ENCODE peak calls at places on chromosome 13, in seven cellular contexts. One of them, this sample, is unnamed.

GRCh38 chr13:39536274-39536673 is 66.7 kb downstream of the LHFPL6 start:
- DNase-seq in A549: no peak
- DNase-seq in endothelial cell: no peak
- DNase-seq in fibroblast of mammary gland: peak
- DNase-seq in cardiac fibroblast: no peak
- DNase-seq in progenitor cell of endocrine pancreas: no peak
- DNase-seq in tibial artery: no peak
- DNase-seq in this sample: no peak

GRCh38 chr13:42947925-42948324 is 44.1 kb downstream of the EPSTI1 start:
- DNase-seq in endothelial cell: no peak
- DNase-seq in A549: no peak
- DNase-seq in cardiac fibroblast: no peak
- DNase-seq in tibial artery: no peak
- DNase-seq in fibroblast of mammary gland: no peak
- DNase-seq in progenitor cell of endocrine pancreas: no peak
- DNase-seq in this sample: no peak

GRCh38 chr13:34867590-34867989 is 74.5 kb upstream of the NBEA start:
- DNase-seq in tibial artery: no peak
- DNase-seq in fibroblast of mammary gland: peak
- DNase-seq in progenitor cell of endocrine pancreas: no peak
- DNase-seq in cardiac fibroblast: peak
- DNase-seq in endothelial cell: no peak
- DNase-seq in A549: peak
- DNase-seq in this sample: no peak

GRCh38 chr13:45167611-45168554 is 33.0 kb downstream of the KCTD4 start:
- DNase-seq in A549: peak
- DNase-seq in fibroblast of mammary gland: peak
- DNase-seq in progenitor cell of endocrine pancreas: no peak
- DNase-seq in tibial artery: no peak
- DNase-seq in endothelial cell: no peak
- DNase-seq in cardiac fibroblast: no peak
- DNase-seq in this sample: no peak

GRCh38 chr13:36069881-36070366 is 61.3 kb downstream of the DCLK1 start:
- DNase-seq in tibial artery: no peak
- DNase-seq in fibroblast of mammary gland: peak
- DNase-seq in cardiac fibroblast: no peak
- DNase-seq in A549: no peak
- DNase-seq in progenitor cell of endocrine pancreas: no peak
- DNase-seq in endothelial cell: no peak
- DNase-seq in this sample: no peak

GRCh38 chr13:93230466-93230865 is 3.9 kb downstream of the GPC6 start:
- DNase-seq in endothelial cell: no peak
- DNase-seq in tibial artery: no peak
- DNase-seq in fibroblast of mammary gland: peak
- DNase-seq in cardiac fibroblast: peak
- DNase-seq in progenitor cell of endocrine pancreas: no peak
- DNase-seq in A549: no peak
- DNase-seq in this sample: no peak

GRCh38 chr13:49020940-49021548 is 45.3 kb downstream of the FNDC3A start:
- DNase-seq in tibial artery: no peak
- DNase-seq in A549: no peak
- DNase-seq in endothelial cell: no peak
- DNase-seq in cardiac fibroblast: peak
- DNase-seq in fibroblast of mammary gland: peak
- DNase-seq in progenitor cell of endocrine pancreas: no peak
- DNase-seq in this sample: no peak

GRCh38 chr13:27962128-27962841 is 6.8 kb downstream of the CDX2 start:
- DNase-seq in cardiac fibroblast: no peak
- DNase-seq in endothelial cell: peak
- DNase-seq in tibial artery: no peak
- DNase-seq in progenitor cell of endocrine pancreas: no peak
- DNase-seq in fibroblast of mammary gland: no peak
- DNase-seq in A549: no peak
- DNase-seq in this sample: no peak

GRCh38 chr13:50236898-50237318 is 221.7 kb downstream of the KCNRG start:
- DNase-seq in endothelial cell: no peak
- DNase-seq in progenitor cell of endocrine pancreas: no peak
- DNase-seq in cardiac fibroblast: peak
- DNase-seq in fibroblast of mammary gland: peak
- DNase-seq in A549: no peak
- DNase-seq in tibial artery: no peak
- DNase-seq in this sample: no peak

GRCh38 chr13:30033681-30034447 is 183.4 kb upstream of the UBL3 start:
- DNase-seq in cardiac fibroblast: peak
- DNase-seq in endothelial cell: no peak
- DNase-seq in A549: peak
- DNase-seq in fibroblast of mammary gland: peak
- DNase-seq in tibial artery: no peak
- DNase-seq in progenitor cell of endocrine pancreas: no peak
- DNase-seq in this sample: no peak

GRCh38 chr13:19061278-19061677 is 120.3 kb downstream of the TUBA3C start:
- DNase-seq in fibroblast of mammary gland: no peak
- DNase-seq in progenitor cell of endocrine pancreas: no peak
- DNase-seq in cardiac fibroblast: no peak
- DNase-seq in tibial artery: no peak
- DNase-seq in endothelial cell: no peak
- DNase-seq in A549: no peak
- DNase-seq in this sample: no peak

GRCh38 chr13:38086721-38087120 is 217.1 kb upstream of the TRPC4 start:
- DNase-seq in endothelial cell: no peak
- DNase-seq in progenitor cell of endocrine pancreas: no peak
- DNase-seq in cardiac fibroblast: no peak
- DNase-seq in tibial artery: no peak
- DNase-seq in fibroblast of mammary gland: no peak
- DNase-seq in A549: no peak
- DNase-seq in this sample: no peak

GRCh38 chr13:58097831-58098230 is 466.3 kb downstream of the PCDH17 start:
- DNase-seq in cardiac fibroblast: peak
- DNase-seq in fibroblast of mammary gland: no peak
- DNase-seq in A549: no peak
- DNase-seq in progenitor cell of endocrine pancreas: no peak
- DNase-seq in endothelial cell: no peak
- DNase-seq in tibial artery: no peak
- DNase-seq in this sample: no peak

GRCh38 chr13:109058071-109058470 is 428.7 kb downstream of the MYO16 start:
- DNase-seq in progenitor cell of endocrine pancreas: no peak
- DNase-seq in tibial artery: no peak
- DNase-seq in endothelial cell: no peak
- DNase-seq in A549: no peak
- DNase-seq in fibroblast of mammary gland: no peak
- DNase-seq in cardiac fibroblast: no peak
- DNase-seq in this sample: no peak

GRCh38 chr13:47890146-47890814 is 110.8 kb downstream of the SUCLA2 start:
- DNase-seq in fibroblast of mammary gland: no peak
- DNase-seq in A549: no peak
- DNase-seq in progenitor cell of endocrine pancreas: no peak
- DNase-seq in endothelial cell: no peak
- DNase-seq in tibial artery: no peak
- DNase-seq in cardiac fibroblast: peak
- DNase-seq in this sample: no peak

GRCh38 chr13:45737571-45738002 is 35.5 kb downstream of the CBY2 start:
- DNase-seq in endothelial cell: no peak
- DNase-seq in A549: peak
- DNase-seq in tibial artery: no peak
- DNase-seq in progenitor cell of endocrine pancreas: no peak
- DNase-seq in fibroblast of mammary gland: no peak
- DNase-seq in cardiac fibroblast: no peak
- DNase-seq in this sample: no peak

GRCh38 chr13:105410602-105411001 is 1124.9 kb downstream of the EFNB2 start:
- DNase-seq in endothelial cell: peak
- DNase-seq in A549: peak
- DNase-seq in fibroblast of mammary gland: peak
- DNase-seq in progenitor cell of endocrine pancreas: peak
- DNase-seq in tibial artery: no peak
- DNase-seq in cardiac fibroblast: peak
- DNase-seq in this sample: no peak

GRCh38 chr13:38518328-38518727 is 168.5 kb upstream of the FREM2 start:
- DNase-seq in endothelial cell: no peak
- DNase-seq in tibial artery: no peak
- DNase-seq in A549: no peak
- DNase-seq in fibroblast of mammary gland: no peak
- DNase-seq in progenitor cell of endocrine pancreas: no peak
- DNase-seq in cardiac fibroblast: no peak
- DNase-seq in this sample: no peak

GRCh38 chr13:24709186-24709913 is 29.1 kb downstream of the ATP12A start:
- DNase-seq in A549: no peak
- DNase-seq in tibial artery: no peak
- DNase-seq in fibroblast of mammary gland: no peak
- DNase-seq in progenitor cell of endocrine pancreas: no peak
- DNase-seq in endothelial cell: no peak
- DNase-seq in cardiac fibroblast: no peak
- DNase-seq in this sample: no peak

GRCh38 chr13:22592515-22592914 is 588.3 kb upstream of the SGCG start:
- DNase-seq in tibial artery: no peak
- DNase-seq in fibroblast of mammary gland: peak
- DNase-seq in progenitor cell of endocrine pancreas: no peak
- DNase-seq in A549: no peak
- DNase-seq in cardiac fibroblast: no peak
- DNase-seq in endothelial cell: no peak
- DNase-seq in this sample: no peak

GRCh38 chr13:21402586-21403307 is 56.4 kb downstream of the ZDHHC20 start:
- DNase-seq in A549: peak
- DNase-seq in endothelial cell: no peak
- DNase-seq in cardiac fibroblast: peak
- DNase-seq in progenitor cell of endocrine pancreas: no peak
- DNase-seq in tibial artery: no peak
- DNase-seq in fibroblast of mammary gland: peak
- DNase-seq in this sample: no peak

GRCh38 chr13:99359493-99359892 is 52.3 kb upstream of the GPR183 start:
- DNase-seq in progenitor cell of endocrine pancreas: no peak
- DNase-seq in tibial artery: no peak
- DNase-seq in A549: no peak
- DNase-seq in cardiac fibroblast: no peak
- DNase-seq in endothelial cell: no peak
- DNase-seq in fibroblast of mammary gland: no peak
- DNase-seq in this sample: no peak
- TF ChIP-seq CTCF in progenitor cell of endocrine pancreas: no peak
- TF ChIP-seq CTCF in tibial artery: no peak
- TF ChIP-seq CTCF in A549: no peak
- TF ChIP-seq CTCF in cardiac fibroblast: no peak
- TF ChIP-seq CTCF in endothelial cell: no peak
- TF ChIP-seq CTCF in fibroblast of mammary gland: no peak
- TF ChIP-seq CTCF in this sample: no peak

DNA sequence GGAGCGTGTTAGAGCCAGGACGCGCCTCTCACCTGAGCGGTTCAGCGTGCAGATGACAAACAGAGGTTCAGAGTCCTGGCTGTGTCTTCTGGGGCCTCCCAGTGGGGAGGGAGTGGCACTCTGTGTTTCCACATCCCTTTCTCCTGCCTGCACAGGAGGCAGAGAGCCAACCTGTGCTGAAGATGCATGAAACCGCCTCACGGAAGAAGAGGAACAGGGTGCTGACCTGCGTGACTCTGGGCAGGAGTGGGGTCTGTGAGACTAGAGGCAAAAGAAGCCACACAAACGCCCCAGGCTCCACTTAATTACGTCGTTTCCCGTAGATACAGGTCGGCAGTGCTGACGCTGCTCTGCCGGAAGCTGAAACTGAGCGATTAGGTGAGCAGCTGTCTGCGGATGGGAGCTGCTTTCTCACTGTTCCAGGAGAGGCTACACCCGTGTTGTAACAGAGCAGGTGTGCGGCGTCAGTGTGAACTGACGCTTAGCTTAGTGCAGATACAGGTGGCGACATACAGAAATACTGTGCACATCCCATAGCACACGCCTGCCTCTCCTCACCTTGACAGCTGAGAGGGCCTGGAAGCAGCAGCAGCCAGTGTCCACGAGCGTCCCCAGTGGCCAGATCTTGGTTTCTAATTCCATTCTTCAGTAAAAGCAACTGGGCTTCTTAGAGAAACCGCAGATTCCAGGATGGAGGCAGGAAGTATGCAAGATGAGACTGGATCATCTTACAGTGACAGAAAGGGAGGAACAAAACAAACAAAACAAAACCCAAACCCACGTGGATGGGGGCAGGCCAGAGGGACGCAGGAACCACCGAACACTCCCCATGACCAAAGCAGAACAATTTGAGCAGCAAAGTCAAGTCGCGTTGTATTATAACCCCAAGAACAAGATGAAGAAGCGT is 37.7 kb upstream of the MCF2L start:
- DNase-seq in A549: peak
- DNase-seq in endothelial cell: peak
- DNase-seq in fibroblast of mammary gland: peak
- DNase-seq in cardiac fibroblast: peak
- DNase-seq in progenitor cell of endocrine pancreas: no peak
- DNase-seq in tibial artery: no peak
- DNase-seq in this sample: no peak
- TF ChIP-seq CTCF in A549: peak
- TF ChIP-seq CTCF in endothelial cell: no peak
- TF ChIP-seq CTCF in fibroblast of mammary gland: peak
- TF ChIP-seq CTCF in cardiac fibroblast: peak
- TF ChIP-seq CTCF in progenitor cell of endocrine pancreas: peak
- TF ChIP-seq CTCF in tibial artery: no peak
- TF ChIP-seq CTCF in this sample: no peak

DNA sequence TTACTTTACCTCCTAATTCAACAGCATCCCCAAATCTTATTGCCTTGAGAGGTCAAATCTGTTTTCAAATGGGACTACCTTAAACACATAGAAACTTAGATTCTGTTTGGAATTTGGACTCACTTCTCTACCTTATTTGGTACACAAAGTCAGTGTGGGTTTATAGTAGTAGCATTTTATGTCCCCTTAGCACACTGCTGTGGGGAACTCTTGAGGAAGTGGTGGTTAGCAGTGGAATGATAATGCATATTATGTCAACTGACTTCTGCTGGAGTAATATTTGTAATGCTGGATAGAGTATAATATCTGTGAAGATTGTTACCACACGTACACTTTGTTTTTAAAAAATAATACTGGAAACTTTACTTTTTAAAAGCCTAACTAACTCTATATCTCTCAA is 386.3 kb downstream of the NDFIP2 start:
- DNase-seq in cardiac fibroblast: peak
- DNase-seq in A549: no peak
- DNase-seq in fibroblast of mammary gland: no peak
- DNase-seq in progenitor cell of endocrine pancreas: no peak
- DNase-seq in endothelial cell: no peak
- DNase-seq in tibial artery: no peak
- DNase-seq in this sample: no peak
- TF ChIP-seq CTCF in cardiac fibroblast: no peak
- TF ChIP-seq CTCF in A549: no peak
- TF ChIP-seq CTCF in fibroblast of mammary gland: no peak
- TF ChIP-seq CTCF in progenitor cell of endocrine pancreas: no peak
- TF ChIP-seq CTCF in endothelial cell: no peak
- TF ChIP-seq CTCF in tibial artery: no peak
- TF ChIP-seq CTCF in this sample: no peak

GRCh38 chr13:69935043-69935442 is 172.6 kb upstream of the ATXN8OS start:
- DNase-seq in tibial artery: no peak
- DNase-seq in A549: peak
- DNase-seq in progenitor cell of endocrine pancreas: no peak
- DNase-seq in cardiac fibroblast: no peak
- DNase-seq in fibroblast of mammary gland: no peak
- DNase-seq in endothelial cell: no peak
- DNase-seq in this sample: no peak
- TF ChIP-seq CTCF in tibial artery: no peak
- TF ChIP-seq CTCF in A549: no peak
- TF ChIP-seq CTCF in progenitor cell of endocrine pancreas: peak
- TF ChIP-seq CTCF in cardiac fibroblast: no peak
- TF ChIP-seq CTCF in fibroblast of mammary gland: no peak
- TF ChIP-seq CTCF in endothelial cell: peak
- TF ChIP-seq CTCF in this sample: no peak